ENCODE peak calls at places on chromosomes 11 and 22, in four cellular contexts. M, Z, G and T are unnamed samples.

GRCh38 chr11:64996710-64997380 is at the start of gene BATF2:
- DNase-seq in G (peak; percentile 94), Z (no peak), M (peak; percentile 49), T (peak; percentile 46)

GRCh38 chr11:10385696-10386095 is 69.4 kb upstream of the AMPD3 start:
- DNase-seq in Z (no peak), M (no peak), G (no peak), T (no peak)

GRCh38 chr22:38953577-38954413 is 3.6 kb upstream of the APOBEC3A start:
- DNase-seq in M (no peak), G (no peak), Z (peak; percentile 85), T (no peak)

GRCh38 chr22:41681616-41682015 is 7.1 kb downstream of the SNU13 start:
- DNase-seq in Z (no peak), M (no peak), G (no peak), T (no peak)

GRCh38 chr11:102361100-102362021 is 14.3 kb downstream of the BIRC2 start:
- DNase-seq in M (no peak), Z (peak; percentile 74), G (no peak), T (no peak)

GRCh38 chr11:43573873-43574272 is 106.7 kb upstream of the HSD17B12 start:
- DNase-seq in M (no peak), G (no peak), Z (no peak), T (no peak)

GRCh38 chr11:36564376-36565032 is 3.3 kb upstream of the RAG1 start:
- DNase-seq in M (no peak), G (peak; percentile 54), Z (peak; percentile 20), T (peak; percentile 44)

GRCh38 chr11:61891331-61892084 is at the start of gene FADS3:
- DNase-seq in M (peak; percentile 73), Z (no peak), G (peak; percentile 77), T (peak; percentile 62)

GRCh38 chr11:66172146-66172545 is 96.3 kb upstream of the RAB1B start:
- DNase-seq in Z (no peak), G (no peak), M (no peak), T (no peak)

GRCh38 chr22:38728899-38729796 is 23.4 kb downstream of the GTPBP1 start:
- DNase-seq in G (peak; percentile 28), M (no peak), Z (no peak), T (no peak)

GRCh38 chr11:116725434-116726221 is 47.2 kb downstream of the BUD13 start:
- DNase-seq in Z (no peak), M (no peak), G (no peak), T (no peak)

GRCh38 chr11:126363706-126364245 is 8.3 kb downstream of the ST3GAL4 start:
- DNase-seq in Z (no peak), M (no peak), G (no peak), T (no peak)

GRCh38 chr22:24413726-24414385 is 13.5 kb upstream of the ADORA2A start:
- DNase-seq in M (no peak), G (no peak), Z (no peak), T (no peak)

GRCh38 chr11:34468209-34468841 is 29.6 kb downstream of the CAT start:
- DNase-seq in M (peak; percentile 7), Z (no peak), G (peak; percentile 30), T (peak; percentile 13)

GRCh38 chr11:128179512-128179911 is 407.8 kb downstream of the ETS1 start:
- DNase-seq in M (no peak), G (no peak), Z (no peak), T (no peak)

GRCh38 chr22:27220349-27220748 is 563.0 kb downstream of the MIAT start:
- DNase-seq in Z (no peak), G (no peak), M (no peak), T (no peak)

GRCh38 chr11:111655924-111656323 is 53.7 kb downstream of the SIK2 start:
- DNase-seq in Z (no peak), M (no peak), G (no peak), T (no peak)

GRCh38 chr11:9982796-9983579 is 311.0 kb downstream of the SBF2 start:
- DNase-seq in Z (no peak), G (peak; percentile 71), M (peak; percentile 75), T (peak; percentile 58)

GRCh38 chr11:16605440-16605970 is 132.9 kb upstream of the C11orf58 start:
- DNase-seq in Z (no peak), M (no peak), G (no peak), T (no peak)

GRCh38 chr22:33002035-33002434 is 56.1 kb downstream of the SYN3 start:
- DNase-seq in G (no peak), M (no peak), Z (no peak), T (no peak)

GRCh38 chr11:34493926-34494595 is 19.5 kb downstream of the ELF5 start:
- DNase-seq in Z (no peak), G (no peak), M (no peak), T (no peak)

GRCh38 chr11:72316984-72317383 is 73.0 kb upstream of the PHOX2A start:
- DNase-seq in G (no peak), Z (no peak), M (no peak), T (no peak)

GRCh38 chr11:96827164-96827563 is 437.4 kb downstream of the JRKL start:
- DNase-seq in Z (no peak), G (no peak), M (peak; percentile 2), T (peak; percentile 1)

GRCh38 chr11:96191752-96192151 is 151.2 kb downstream of the MAML2 start:
- DNase-seq in M (no peak), G (no peak), Z (no peak), T (no peak)

GRCh38 chr11:96113100-96113710 is 189.3 kb upstream of the MTMR2 start:
- DNase-seq in G (no peak), M (no peak), Z (no peak), T (no peak)

GRCh38 chr22:31243339-31244043 is 31.4 kb downstream of the LIMK2 start:
- DNase-seq in G (no peak), M (no peak), Z (no peak), T (no peak)

GRCh38 chr11:130313383-130314183 is 1.1 kb downstream of the ZBTB44 start:
- DNase-seq in M (no peak), Z (no peak), G (no peak), T (peak; percentile 6)

GRCh38 chr11:116695657-116696254 is 77.0 kb downstream of the BUD13 start:
- DNase-seq in G (no peak), Z (no peak), M (no peak), T (no peak)

GRCh38 chr22:26164174-26164573 is 5.1 kb upstream of the SEZ6L start:
- DNase-seq in Z (no peak), M (no peak), G (no peak), T (no peak)

GRCh38 chr22:46085831-46086576 is 64.3 kb upstream of the PPARA start:
- DNase-seq in G (no peak), M (no peak), Z (no peak), T (no peak)

GRCh38 chr11:83024270-83024854 is 47.3 kb downstream of the RAB30 start:
- DNase-seq in G (no peak), M (no peak), Z (no peak), T (no peak)

GRCh38 chr11:968822-969221 is 43.2 kb downstream of the AP2A2 start:
- DNase-seq in M (no peak), G (no peak), Z (no peak), T (no peak)

GRCh38 chr11:64032050-64032449 is 3.7 kb upstream of the FLRT1 start:
- DNase-seq in Z (no peak), M (no peak), G (no peak), T (no peak)

GRCh38 chr11:2810401-2811205 is 75.0 kb downstream of the CDKN1C start:
- DNase-seq in Z (no peak), M (no peak), G (no peak), T (no peak)

GRCh38 chr22:49582171-49582570 is 245.5 kb downstream of the BRD1 start:
- DNase-seq in M (no peak), G (no peak), Z (no peak), T (no peak)

GRCh38 chr11:76791861-76792260 is 8.7 kb downstream of the TSKU start:
- DNase-seq in Z (no peak), G (peak; percentile 35), M (no peak), T (no peak)
- TF ChIP-seq YY1 in Z (no peak), G (no peak), M (no peak), T (no peak)

GRCh38 chr22:17916226-17916889 is 108.0 kb downstream of the MICAL3 start:
- DNase-seq in Z (no peak), G (no peak), M (no peak), T (no peak)

GRCh38 chr22:17919276-17920144 is 104.9 kb downstream of the MICAL3 start:
- DNase-seq in G (no peak), Z (no peak), M (no peak), T (no peak)

GRCh38 chr22:17918840-17919239 is 105.5 kb downstream of the MICAL3 start:
- DNase-seq in Z (no peak), M (no peak), G (no peak), T (no peak)

GRCh38 chr22:17915676-17916075 is 108.7 kb downstream of the MICAL3 start:
- DNase-seq in M (no peak), G (no peak), Z (no peak), T (no peak)

GRCh38 chr22:17917490-17917983 is 106.8 kb downstream of the MICAL3 start:
- DNase-seq in M (no peak), Z (no peak), G (no peak), T (no peak)
- H3K4me1 ChIP-seq in M (peaks cover 13% of the 10 kb centered on the region), Z (peaks cover 23% of the 10 kb centered on the region), G (peaks cover 57% of the 10 kb centered on the region), T (no peaks in the 10 kb centered on the region)

GRCh38 chr11:119726150-119726553 is 2.8 kb downstream of the NECTIN1 start:
- DNase-seq in Z (no peak), G (no peak), M (no peak), T (no peak)
- TF ChIP-seq SUZ12 in Z (no peak), G (no peak), M (no peak), T (no peak)

DNA sequence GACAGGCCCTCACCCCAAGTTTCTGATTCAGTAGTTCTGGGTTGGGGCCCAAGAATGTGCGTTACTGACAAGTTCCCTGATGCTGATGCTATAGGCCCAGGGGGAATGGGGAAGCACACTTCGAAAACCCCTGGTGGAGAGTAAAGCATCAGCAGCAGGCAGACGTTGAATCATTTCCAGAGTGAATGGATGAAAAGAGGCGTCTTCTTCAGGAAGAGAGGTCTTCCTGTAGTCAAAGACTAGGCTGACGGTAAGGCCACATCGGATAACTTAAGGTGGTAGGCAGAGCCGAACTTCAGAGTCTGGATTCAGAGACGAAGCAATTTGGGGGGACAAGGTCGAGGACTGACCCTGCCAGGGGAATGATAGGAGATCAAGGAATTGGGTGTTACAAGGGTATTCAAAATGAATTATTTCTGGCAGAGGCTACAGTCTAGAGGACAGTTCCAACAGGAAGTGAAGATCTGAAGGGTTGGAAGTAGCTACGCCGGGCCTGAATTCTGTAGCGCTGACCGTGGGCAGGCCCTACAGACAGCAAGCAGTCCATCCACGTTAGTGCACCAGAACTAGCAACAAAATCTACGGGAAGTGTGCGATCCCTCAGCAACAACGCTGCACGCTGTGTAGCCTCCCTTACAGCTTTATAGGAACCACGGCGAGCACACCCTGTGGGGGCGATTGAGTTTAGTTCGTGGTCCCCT is 862 bp upstream of the CENATAC start:
- DNase-seq in M (no peak), Z (peak; percentile 23), G (peak; percentile 48), T (no peak)
- TF ChIP-seq YY1 in M (no peak), Z (no peak), G (no peak), T (no peak)